ENCODE peak calls at places on chromosomes 12 and 14, in five cellular contexts. B is A549, P is transverse colon, G is sigmoid colon, N is ovary. X is an unnamed sample. For H3K4me1, the result is how much of the 10 kb centered on the place peaks cover.

GRCh38 chr12:111424189-111424792 is 18.6 kb downstream of the SH2B3 start:
- DNase-seq in B (no peak), G (no peak), P (no peak), N (no peak), X (no peak)

GRCh38 chr12:109951751-109952150 is 44.4 kb downstream of the GIT2 start:
- DNase-seq in N (peak), G (peak), P (no peak), B (no peak), X (no peak)

GRCh38 chr14:90396342-90397339 is at the start of gene CALM1:
- DNase-seq in P (peak), N (peak), B (peak), G (peak), X (peak)

GRCh38 chr14:68495101-68495637 is 297.7 kb downstream of the ZFP36L1 start:
- DNase-seq in N (no peak), P (no peak), G (no peak), B (no peak), X (no peak)

GRCh38 chr14:22820731-22821130 is 5.5 kb upstream of the SLC7A7 start:
- DNase-seq in G (no peak), B (no peak), N (no peak), P (no peak), X (no peak)

GRCh38 chr12:62254967-62255366 is 5.2 kb upstream of the USP15 start:
- DNase-seq in P (no peak), G (no peak), N (no peak), B (no peak), X (no peak)

GRCh38 chr14:72476657-72477499 is 417.0 kb downstream of the DPF3 start:
- DNase-seq in B (no peak), P (peak), G (no peak), N (no peak), X (no peak)

GRCh38 chr14:89848165-89848564 is 106.4 kb downstream of the EFCAB11 start:
- DNase-seq in G (no peak), B (no peak), N (no peak), P (no peak), X (no peak)

GRCh38 chr12:13799574-13799973 is 181.8 kb downstream of the GRIN2B start:
- DNase-seq in B (no peak), G (no peak), N (no peak), P (no peak), X (no peak)

GRCh38 chr14:104604461-104605449 is at the start of gene TMEM179:
- DNase-seq in B (no peak), N (peak), P (no peak), G (peak), X (no peak)

GRCh38 chr12:1841606-1842182 is 21.3 kb downstream of the LRTM2 start:
- DNase-seq in G (peak), N (peak), P (no peak), B (no peak), X (no peak)

GRCh38 chr12:121600702-121601336 is 20.0 kb upstream of the KDM2B start:
- DNase-seq in G (no peak), N (no peak), P (peak), B (no peak), X (no peak)

GRCh38 chr12:131085816-131086591 is 132.3 kb downstream of the ADGRD1 start:
- DNase-seq in N (no peak), P (no peak), G (peak), B (no peak), X (peak)

GRCh38 chr12:99600388-99600787 is 47.2 kb upstream of the GARIN6 start:
- DNase-seq in P (no peak), G (no peak), N (no peak), B (no peak), X (no peak)
- TF ChIP-seq EP300 in P (no peak), G (no peak), N (no peak), B (no peak), X (no peak)

GRCh38 chr12:108115123-108115745 is 13.9 kb upstream of the WSCD2 start:
- DNase-seq in P (no peak), N (no peak), G (no peak), B (no peak), X (no peak)
- H3K4me1 ChIP-seq in P (under half), N (under half), G (half or more), B (under half), X (under half)

GRCh38 chr12:89632778-89633177 is 75.9 kb downstream of the ATP2B1 start:
- DNase-seq in N (no peak), B (no peak), P (no peak), G (no peak), X (no peak)

GRCh38 chr12:89636054-89636775 is 72.4 kb downstream of the ATP2B1 start:
- DNase-seq in B (peak), N (no peak), P (no peak), G (no peak), X (no peak)

GRCh38 chr12:89634508-89634907 is 74.1 kb downstream of the ATP2B1 start:
- DNase-seq in P (no peak), B (no peak), N (no peak), G (no peak), X (no peak)

DNA sequence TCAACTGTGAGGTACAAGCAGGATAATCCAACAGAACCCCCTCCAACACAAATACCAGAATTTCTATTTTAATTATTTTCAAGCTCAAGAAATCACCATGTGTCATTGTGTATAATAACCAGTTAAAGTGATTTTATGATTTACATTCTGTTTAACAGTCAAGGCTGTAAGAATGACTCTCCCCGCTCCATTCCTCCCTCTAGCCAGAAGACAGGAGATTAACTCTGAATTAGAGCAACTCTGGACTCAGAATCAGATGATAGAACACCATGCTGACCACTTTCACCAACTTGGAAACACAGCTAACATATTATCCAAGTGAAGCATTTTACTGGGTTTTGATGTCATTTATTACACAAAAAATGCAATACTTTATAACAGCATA is 71.9 kb downstream of the ATP2B1 start:
- DNase-seq in N (no peak), P (no peak), B (no peak), G (no peak), X (no peak)
- H3K27ac ChIP-seq in N (no peak), P (no peak), B (peak), G (no peak), X (no peak)

GRCh38 chr12:88495031-88495430 is 85.2 kb downstream of the KITLG start:
- DNase-seq in N (no peak), B (no peak), G (no peak), P (no peak), X (no peak)
- TF ChIP-seq EP300 in N (no peak), B (no peak), G (no peak), P (no peak), X (no peak)

GRCh38 chr12:29725587-29726320 is 58.0 kb downstream of the TMTC1 start:
- DNase-seq in P (peak), B (no peak), G (peak), N (peak), X (peak)

GRCh38 chr12:29730481-29730880 is 53.3 kb downstream of the TMTC1 start:
- DNase-seq in P (no peak), N (no peak), G (no peak), B (no peak), X (no peak)

GRCh38 chr12:29726741-29727348 is 56.9 kb downstream of the TMTC1 start:
- DNase-seq in N (no peak), G (no peak), B (no peak), P (no peak), X (no peak)

GRCh38 chr12:29726321-29726692 is 57.4 kb downstream of the TMTC1 start:
- DNase-seq in P (no peak), G (no peak), N (no peak), B (no peak), X (no peak)

GRCh38 chr12:29728033-29728432 is 55.7 kb downstream of the TMTC1 start:
- DNase-seq in P (no peak), N (no peak), B (no peak), G (no peak), X (no peak)
- H3K4me1 ChIP-seq in P (under half), N (under half), B (under half), G (half or more), X (under half)

DNA sequence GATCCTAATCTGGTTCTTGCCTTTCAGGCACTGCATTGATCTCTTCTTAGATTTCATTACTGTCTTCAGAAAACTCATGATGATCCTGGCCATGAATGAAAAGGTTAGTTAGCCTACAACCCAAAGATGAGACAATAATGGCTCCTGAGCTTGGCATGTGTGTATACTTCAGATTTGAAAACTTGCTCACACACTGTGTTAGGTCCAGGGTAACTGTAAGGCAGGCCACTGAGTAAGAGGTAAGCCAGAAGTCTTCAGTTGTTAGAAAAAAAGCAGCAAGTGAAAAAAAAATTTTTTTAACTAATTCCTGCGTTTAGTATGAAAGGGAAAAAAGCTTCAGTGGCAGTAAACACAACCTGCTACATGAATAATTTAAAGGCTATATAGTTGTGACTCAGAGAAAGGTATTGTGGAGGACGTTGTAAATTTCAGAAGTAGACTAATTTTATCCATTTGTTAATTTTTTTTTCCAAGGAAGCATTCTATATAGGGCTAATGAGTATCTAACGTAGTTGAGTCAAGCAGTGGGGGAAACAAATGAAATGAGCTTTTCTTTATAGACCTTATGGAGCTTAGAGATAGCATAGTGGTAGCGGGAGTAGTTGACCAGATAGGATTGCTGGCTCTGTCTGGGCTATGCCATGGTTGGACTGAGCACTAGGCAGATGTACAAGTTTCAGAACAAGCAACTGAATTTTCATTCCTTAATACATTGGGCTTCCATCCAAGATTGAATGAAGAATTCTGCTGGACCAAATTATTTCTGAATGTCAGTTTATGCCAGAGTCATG is 20.5 kb downstream of the TMBIM6 start:
- DNase-seq in P (no peak), B (no peak), N (no peak), G (no peak), X (no peak)
- H3K27ac ChIP-seq in P (no peak), B (no peak), N (no peak), G (no peak), X (no peak)

DNA sequence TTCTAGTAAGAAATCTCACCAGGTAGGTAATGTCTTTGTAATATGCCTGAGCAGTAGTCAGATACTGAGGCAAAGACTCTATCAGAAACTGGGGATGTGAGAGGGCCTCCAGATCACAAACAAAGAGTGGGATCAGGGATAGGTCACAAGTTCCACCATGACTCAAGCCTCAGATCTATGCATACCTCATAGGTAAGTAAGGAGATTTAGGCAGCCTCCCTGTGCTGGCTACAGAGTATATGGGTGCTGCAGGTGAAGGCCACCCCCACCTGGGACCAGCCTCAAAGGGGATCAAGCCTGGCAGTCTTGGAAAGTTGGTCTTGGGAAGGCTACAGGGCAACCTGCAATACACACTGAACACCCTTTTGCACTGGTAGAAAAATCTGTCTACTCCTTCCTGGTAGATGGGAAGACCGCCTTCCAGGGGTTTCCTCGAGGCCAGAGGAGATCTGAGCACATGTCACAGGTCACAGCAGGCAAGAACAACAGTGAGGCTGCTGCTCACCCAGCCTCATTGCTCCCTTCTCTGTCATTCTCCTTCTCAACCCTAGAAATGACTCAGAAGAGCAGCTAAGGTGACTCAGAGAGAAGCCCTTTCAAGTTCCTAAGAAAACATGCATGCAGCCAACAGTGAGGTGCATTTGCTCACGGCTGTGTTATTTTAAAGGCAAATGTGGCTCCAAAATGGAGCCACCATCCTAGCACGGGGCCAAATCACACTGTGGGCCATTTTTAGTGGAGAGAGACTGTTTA is 143.4 kb upstream of the CDKN3 start:
- DNase-seq in N (no peak), G (no peak), P (no peak), B (peak), X (no peak)
- TF ChIP-seq EP300 in N (no peak), G (no peak), P (no peak), B (no peak), X (no peak)

GRCh38 chr12:77218278-77218677 is 152.9 kb upstream of the E2F7 start:
- DNase-seq in G (no peak), B (no peak), P (no peak), N (no peak), X (no peak)
- H3K4me1 ChIP-seq in G (under half), B (under half), P (under half), N (under half), X (under half)